ENCODE peak calls at places on chromosomes 5 and 9, in ten cellular contexts. T is germinal center; G is IMR-90; H is effector memory CD8-positive, alpha-beta T cell; W is CD8-positive, alpha-beta memory T cell; V is HCEC 1CT; A is NCI-H1436 treated with DMSO at 0.1 percent for 48 hours; B is body of pancreas; Z is D341Med; S is immature natural killer cell. R is an unnamed sample.

GRCh38 chr5:36535390-36535789 is 71.0 kb upstream of the SLC1A3 start:
- DNase-seq in Z (no peak), W (no peak), B (no peak), A (no peak), G (no peak), T (no peak), S (no peak), H (no peak), V (no peak), R (no peak)

GRCh38 chr5:34898258-34898895 is 16.9 kb downstream of the RAD1 start:
- DNase-seq in A (peak; percentile 18), T (peak; percentile 55), S (peak; percentile 25), B (peak; percentile 73), G (peak; percentile 77), V (peak; percentile 65), H (peak; percentile 37), W (peak; percentile 41), Z (peak; percentile 67), R (peak; percentile 53)

GRCh38 chr9:6715755-6716643 is 41.8 kb upstream of the KDM4C start:
- DNase-seq in G (no peak), W (peak; percentile 65), H (peak; percentile 40), V (no peak), S (peak; percentile 54), T (peak; percentile 78), B (peak; percentile 87), Z (no peak), A (peak; percentile 29), R (peak; percentile 33)

GRCh38 chr5:59528226-59528862 is 365.2 kb downstream of the PDE4D start:
- DNase-seq in W (no peak), T (no peak), V (no peak), H (no peak), Z (no peak), S (no peak), B (no peak), G (no peak), A (no peak), R (no peak)

GRCh38 chr5:36705055-36705454 is 98.6 kb downstream of the SLC1A3 start:
- DNase-seq in B (no peak), Z (no peak), S (no peak), V (no peak), G (no peak), T (no peak), W (no peak), H (no peak), A (no peak), R (no peak)

GRCh38 chr9:126463426-126463825 is 136.8 kb downstream of the MVB12B start:
- DNase-seq in G (no peak), S (no peak), W (no peak), H (no peak), A (no peak), B (no peak), T (no peak), V (no peak), Z (no peak), R (no peak)

GRCh38 chr5:110956280-110956912 is 115.1 kb upstream of the TSLP start:
- DNase-seq in S (no peak), Z (no peak), H (no peak), V (no peak), T (no peak), W (no peak), B (no peak), G (no peak), A (no peak), R (no peak)

GRCh38 chr5:119578937-119579336 is 50.4 kb upstream of the FAM170A start:
- DNase-seq in V (peak; percentile 44), B (peak; percentile 33), Z (peak; percentile 52), G (peak; percentile 2), H (no peak), S (no peak), W (no peak), T (peak; percentile 67), A (no peak), R (peak; percentile 46)

GRCh38 chr9:76576344-76576743 is 117.4 kb downstream of the GCNT1 start:
- DNase-seq in H (peak; percentile 63), V (peak; percentile 93), Z (no peak), W (no peak), S (peak; percentile 83), G (peak; percentile 66), A (no peak), B (no peak), T (peak; percentile 64), R (peak; percentile 95)

GRCh38 chr9:135248111-135248510 is 160.6 kb downstream of the OLFM1 start:
- DNase-seq in A (no peak), S (no peak), W (no peak), H (no peak), G (no peak), Z (no peak), B (no peak), V (no peak), T (no peak), R (no peak)

GRCh38 chr5:16936150-16937022 is at the start of gene MYO10:
- DNase-seq in H (no peak), B (peak; percentile 83), V (peak; percentile 79), T (peak; percentile 88), S (no peak), G (peak; percentile 80), A (no peak), Z (peak; percentile 95), W (peak; percentile 1), R (peak; percentile 75)

GRCh38 chr5:34053133-34053532 is 10.1 kb upstream of the C1QTNF3 start:
- DNase-seq in Z (no peak), W (no peak), T (no peak), S (no peak), B (no peak), V (peak; percentile 81), G (peak; percentile 78), A (no peak), H (no peak), R (no peak)

GRCh38 chr9:112103405-112103804 is 71.7 kb downstream of the SUSD1 start:
- DNase-seq in V (no peak), W (no peak), G (no peak), H (no peak), S (no peak), T (no peak), B (no peak), Z (no peak), A (no peak), R (no peak)

R was measured in HL-60.